ENCODE peak calls at places on chromosomes 13 and 19, in nine cellular contexts. A, J, S, N, X, P, E, R and K are unnamed samples. For H3K4me1, the result is how much of the 10 kb centered on the place peaks cover.

GRCh38 chr19:2540646-2541454 is 64.9 kb downstream of the GADD45B start:
- DNase-seq in R (peak), E (no peak), S (peak), J (no peak), P (peak), X (peak), A (peak), N (no peak), K (no peak)

GRCh38 chr13:59623516-59623915 is 540.2 kb downstream of the DIAPH3 start:
- DNase-seq in P (no peak), X (no peak), J (no peak), R (no peak), N (no peak), E (no peak), A (no peak), S (no peak), K (no peak)

GRCh38 chr13:106548064-106548696 is 12.7 kb upstream of the EFNB2 start:
- DNase-seq in N (no peak), P (no peak), A (no peak), R (no peak), J (no peak), E (no peak), X (no peak), S (no peak), K (no peak)

GRCh38 chr13:98974053-98974452 is 3.8 kb downstream of the DOCK9 start:
- DNase-seq in A (no peak), X (no peak), P (no peak), E (no peak), J (no peak), N (no peak), R (no peak), S (no peak), K (no peak)

GRCh38 chr19:41530761-41531301 is 45.1 kb upstream of the CEACAM21 start:
- DNase-seq in X (no peak), P (no peak), N (no peak), E (no peak), A (no peak), J (no peak), R (no peak), S (peak), K (peak)

GRCh38 chr19:9865732-9866627 is 30.9 kb downstream of the PIN1 start:
- DNase-seq in J (peak), A (no peak), E (no peak), P (no peak), N (peak), R (no peak), X (no peak), S (no peak), K (no peak)

GRCh38 chr13:30021611-30022010 is 171.2 kb upstream of the UBL3 start:
- DNase-seq in N (no peak), E (no peak), J (no peak), A (no peak), P (no peak), X (no peak), R (no peak), S (peak), K (no peak)

GRCh38 chr19:50002386-50002960 is 22.7 kb downstream of the VRK3 start:
- DNase-seq in J (no peak), X (no peak), N (no peak), R (no peak), P (no peak), A (no peak), S (no peak), E (no peak), K (no peak)

GRCh38 chr13:23671902-23672301 is 101.7 kb downstream of the TNFRSF19 start:
- DNase-seq in A (no peak), S (peak), N (no peak), R (no peak), X (no peak), J (no peak), P (no peak), E (no peak), K (no peak)

GRCh38 chr19:18418034-18418724 is 1.0 kb upstream of the SSBP4 start:
- DNase-seq in J (no peak), P (no peak), A (no peak), S (no peak), E (no peak), R (no peak), N (no peak), X (peak), K (peak)

GRCh38 chr13:73938375-73939070 is 195.7 kb downstream of the KLF12 start:
- DNase-seq in S (peak), N (no peak), R (no peak), J (no peak), E (no peak), P (peak), X (no peak), A (no peak), K (no peak)

GRCh38 chr13:108281941-108282340 is 12.4 kb downstream of the TNFSF13B start:
- DNase-seq in A (no peak), P (no peak), J (no peak), N (no peak), E (no peak), R (no peak), S (no peak), X (no peak), K (no peak)

GRCh38 chr13:99527346-99527745 is 26.1 kb downstream of the TM9SF2 start:
- DNase-seq in J (no peak), S (no peak), R (no peak), E (no peak), N (peak), X (no peak), A (no peak), P (no peak), K (no peak)

GRCh38 chr19:1747285-1748114 is 5.8 kb upstream of the ONECUT3 start:
- DNase-seq in S (peak), R (no peak), P (peak), A (peak), N (no peak), E (peak), X (no peak), J (peak), K (no peak)

GRCh38 chr13:59706101-59706976 is 457.4 kb downstream of the DIAPH3 start:
- DNase-seq in X (no peak), A (no peak), J (no peak), E (no peak), S (no peak), P (no peak), N (no peak), R (no peak), K (no peak)

GRCh38 chr13:47310376-47310775 is 413.5 kb upstream of the HTR2A start:
- DNase-seq in X (no peak), R (no peak), P (peak), E (no peak), J (no peak), S (no peak), A (no peak), N (no peak), K (no peak)

GRCh38 chr13:98372886-98373285 is 195.8 kb upstream of the RNF113B start:
- DNase-seq in S (no peak), R (no peak), P (peak), J (no peak), X (no peak), A (no peak), N (no peak), E (no peak), K (peak)

GRCh38 chr13:60571571-60571970 is 174.6 kb downstream of the TDRD3 start:
- DNase-seq in R (no peak), S (no peak), P (no peak), J (no peak), X (no peak), E (no peak), A (no peak), N (no peak), K (no peak)

GRCh38 chr19:38287604-38288003 is 16.4 kb upstream of the C19orf33 start:
- DNase-seq in J (no peak), A (no peak), E (no peak), X (no peak), N (no peak), P (no peak), R (no peak), S (no peak), K (no peak)

GRCh38 chr19:2168619-2169424 is 5.1 kb downstream of the DOT1L start:
- DNase-seq in A (peak), X (peak), P (peak), S (peak), E (peak), N (no peak), J (peak), R (peak), K (peak)

DNA sequence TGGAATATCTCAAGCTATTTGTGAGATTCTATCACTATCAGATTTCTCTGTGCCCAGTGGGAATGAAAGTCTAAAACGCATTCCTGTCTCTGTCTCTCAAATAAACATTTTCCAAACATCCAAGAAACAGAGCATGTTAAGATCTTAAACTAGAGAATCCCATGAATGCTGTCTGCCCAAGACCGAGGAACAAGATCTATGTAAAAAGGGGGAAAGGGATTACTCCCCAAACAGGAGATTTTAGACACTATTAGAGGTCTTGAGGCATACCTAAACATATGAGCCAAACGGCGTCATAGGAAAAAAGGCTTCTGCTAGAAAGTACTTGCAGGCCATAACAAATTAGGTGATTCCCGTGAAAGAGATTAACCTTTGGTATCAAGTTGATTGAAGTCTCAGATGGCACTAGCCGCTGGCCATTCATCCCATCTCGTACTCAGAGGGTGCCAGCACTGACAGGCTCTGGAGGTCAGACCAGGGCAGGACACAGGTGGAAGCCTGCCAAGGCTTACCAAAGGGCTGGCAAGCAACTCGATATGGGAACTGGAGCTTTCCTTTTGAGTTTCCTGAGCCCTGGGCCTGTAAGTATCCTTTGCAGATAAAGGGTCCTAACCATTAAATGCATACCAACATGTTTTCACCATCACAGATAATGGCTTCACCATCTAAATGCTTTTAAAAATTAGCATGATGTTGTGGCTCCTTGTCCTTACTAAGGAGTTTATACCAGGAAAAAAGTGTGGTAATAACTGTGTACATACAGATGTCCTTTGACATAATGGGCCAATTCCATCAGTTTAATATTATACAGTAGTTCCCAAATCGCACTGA is 225.2 kb downstream of the FOXO1 start:
- DNase-seq in X (peak), P (no peak), J (no peak), S (peak), E (no peak), N (no peak), R (peak), A (no peak), K (peak)
- H3K4me1 ChIP-seq in X (under half), P (under half), J (under half), S (under half), E (under half), N (under half), R (half or more), A (under half), K (under half)

GRCh38 chr19:55681131-55682087 is 6.4 kb downstream of the EPN1 start:
- DNase-seq in X (no peak), P (no peak), E (no peak), J (no peak), N (no peak), A (no peak), R (no peak), S (peak), K (peak)
- H3K27ac ChIP-seq in X (no peak), P (no peak), E (no peak), J (no peak), N (no peak), A (peak), R (no peak), S (peak), K (peak)

GRCh38 chr19:15299568-15300409 is 32.5 kb downstream of the BRD4 start:
- DNase-seq in A (no peak), R (no peak), P (peak), N (no peak), S (peak), X (no peak), E (no peak), J (no peak), K (no peak)
- H3K4me1 ChIP-seq in A (half or more), R (half or more), P (under half), N (half or more), S (half or more), X (under half), E (half or more), J (half or more), K (half or more)

GRCh38 chr13:97113231-97114001 is 108.7 kb upstream of the MBNL2 start:
- DNase-seq in E (no peak), J (no peak), N (no peak), R (no peak), A (no peak), S (no peak), P (no peak), X (no peak), K (peak)

GRCh38 chr13:97111705-97112104 is 110.4 kb upstream of the MBNL2 start:
- DNase-seq in E (no peak), P (no peak), S (no peak), J (no peak), N (no peak), A (no peak), X (no peak), R (no peak), K (no peak)

GRCh38 chr13:97114696-97115095 is 107.4 kb upstream of the MBNL2 start:
- DNase-seq in N (no peak), J (no peak), P (no peak), R (no peak), S (no peak), X (no peak), E (no peak), A (no peak), K (no peak)

GRCh38 chr13:97109841-97110492 is 112.2 kb upstream of the MBNL2 start:
- DNase-seq in S (peak), N (peak), E (peak), A (peak), R (peak), P (peak), J (peak), X (peak), K (peak)

DNA sequence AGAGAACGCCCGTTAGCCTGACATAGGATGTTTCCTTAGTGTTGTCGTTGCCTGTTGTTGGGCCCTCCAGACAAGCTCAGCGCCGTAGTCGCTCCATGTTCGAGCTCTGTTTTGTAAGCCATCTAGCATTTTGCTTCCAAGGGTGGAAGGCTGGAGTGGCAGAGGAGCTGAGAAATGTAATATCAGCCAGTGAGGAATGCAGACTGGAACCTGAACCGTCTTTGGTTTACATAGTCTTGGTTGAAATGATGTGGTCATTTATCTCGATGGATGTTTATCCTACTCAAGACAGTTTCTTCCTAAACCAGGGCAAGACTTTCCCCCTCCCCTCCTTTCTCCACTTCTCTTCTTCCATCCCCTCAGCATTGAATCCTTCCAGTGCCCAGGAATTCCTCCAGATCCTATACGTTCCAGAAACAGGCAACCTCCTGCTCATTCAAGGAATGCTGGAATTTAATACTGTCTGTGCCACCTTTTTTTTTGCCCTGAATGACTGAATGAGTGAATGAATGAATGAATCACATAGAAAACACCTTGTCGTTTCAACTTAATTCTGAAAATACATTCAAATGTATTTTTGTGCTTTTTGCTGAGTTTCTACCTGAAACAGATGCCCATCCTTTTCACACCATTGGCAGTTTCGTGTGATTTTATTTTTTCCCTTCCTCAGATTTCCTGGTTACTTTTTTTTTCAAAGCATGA is 109.5 kb upstream of the MBNL2 start:
- DNase-seq in E (no peak), S (no peak), A (no peak), N (no peak), R (no peak), J (no peak), X (no peak), P (no peak), K (no peak)
- H3K27ac ChIP-seq in E (no peak), S (no peak), A (no peak), N (no peak), R (no peak), J (no peak), X (no peak), P (no peak), K (no peak)